ENCODE peak calls at places on chromosomes 3 and 15, in ten cellular contexts. One of them, this sample, is unnamed.

GRCh38 chr3:20760981-20761380 is 575.0 kb upstream of the SGO1 start:
- DNase-seq in H9: no peak
- DNase-seq in left colon: no peak
- DNase-seq in NCI-H1436 treated with DMSO at 0.1 percent for 48 hours: no peak
- DNase-seq in fibroblast of lung: peak
- DNase-seq in iPS DF 6.9: no peak
- DNase-seq in Panc1: no peak
- DNase-seq in mesendoderm: no peak
- DNase-seq in stimulated activated effector memory CD8-positive, alpha-beta T cell treated with anti-CD3 and anti-CD28 coated beads, Interleukin-12 subunit alpha, Interleukin-12 subunit beta, amount 100 ng/mL, for 72 hours: no peak
- DNase-seq in fibroblast of the aortic adventitia: no peak
- DNase-seq in this sample: no peak

GRCh38 chr15:64478863-64479262 is 18.5 kb downstream of the ZNF609 start:
- DNase-seq in stimulated activated effector memory CD8-positive, alpha-beta T cell treated with anti-CD3 and anti-CD28 coated beads, Interleukin-12 subunit alpha, Interleukin-12 subunit beta, amount 100 ng/mL, for 72 hours: no peak
- DNase-seq in Panc1: no peak
- DNase-seq in left colon: no peak
- DNase-seq in mesendoderm: no peak
- DNase-seq in NCI-H1436 treated with DMSO at 0.1 percent for 48 hours: no peak
- DNase-seq in H9: no peak
- DNase-seq in iPS DF 6.9: no peak
- DNase-seq in fibroblast of lung: no peak
- DNase-seq in fibroblast of the aortic adventitia: peak
- DNase-seq in this sample: no peak

GRCh38 chr3:69567026-69567767 is 172.1 kb upstream of the MITF start:
- DNase-seq in iPS DF 6.9: no peak
- DNase-seq in mesendoderm: no peak
- DNase-seq in H9: no peak
- DNase-seq in Panc1: no peak
- DNase-seq in fibroblast of lung: no peak
- DNase-seq in left colon: no peak
- DNase-seq in fibroblast of the aortic adventitia: no peak
- DNase-seq in stimulated activated effector memory CD8-positive, alpha-beta T cell treated with anti-CD3 and anti-CD28 coated beads, Interleukin-12 subunit alpha, Interleukin-12 subunit beta, amount 100 ng/mL, for 72 hours: no peak
- DNase-seq in NCI-H1436 treated with DMSO at 0.1 percent for 48 hours: no peak
- DNase-seq in this sample: no peak

GRCh38 chr3:13420051-13420816 is at the start of gene NUP210:
- DNase-seq in iPS DF 6.9: no peak
- DNase-seq in Panc1: no peak
- DNase-seq in fibroblast of the aortic adventitia: no peak
- DNase-seq in mesendoderm: peak
- DNase-seq in NCI-H1436 treated with DMSO at 0.1 percent for 48 hours: no peak
- DNase-seq in H9: peak
- DNase-seq in fibroblast of lung: no peak
- DNase-seq in stimulated activated effector memory CD8-positive, alpha-beta T cell treated with anti-CD3 and anti-CD28 coated beads, Interleukin-12 subunit alpha, Interleukin-12 subunit beta, amount 100 ng/mL, for 72 hours: no peak
- DNase-seq in left colon: peak
- DNase-seq in this sample: peak

GRCh38 chr3:151318946-151319345 is 2.3 kb upstream of the GPR87 start:
- DNase-seq in iPS DF 6.9: no peak
- DNase-seq in fibroblast of lung: no peak
- DNase-seq in NCI-H1436 treated with DMSO at 0.1 percent for 48 hours: no peak
- DNase-seq in fibroblast of the aortic adventitia: no peak
- DNase-seq in Panc1: no peak
- DNase-seq in mesendoderm: no peak
- DNase-seq in left colon: no peak
- DNase-seq in stimulated activated effector memory CD8-positive, alpha-beta T cell treated with anti-CD3 and anti-CD28 coated beads, Interleukin-12 subunit alpha, Interleukin-12 subunit beta, amount 100 ng/mL, for 72 hours: no peak
- DNase-seq in H9: no peak
- DNase-seq in this sample: no peak

GRCh38 chr15:80072285-80072684 is 12.8 kb downstream of the ZFAND6 start:
- DNase-seq in fibroblast of lung: peak
- DNase-seq in stimulated activated effector memory CD8-positive, alpha-beta T cell treated with anti-CD3 and anti-CD28 coated beads, Interleukin-12 subunit alpha, Interleukin-12 subunit beta, amount 100 ng/mL, for 72 hours: no peak
- DNase-seq in NCI-H1436 treated with DMSO at 0.1 percent for 48 hours: peak
- DNase-seq in fibroblast of the aortic adventitia: peak
- DNase-seq in left colon: no peak
- DNase-seq in iPS DF 6.9: peak
- DNase-seq in mesendoderm: peak
- DNase-seq in H9: no peak
- DNase-seq in Panc1: peak
- DNase-seq in this sample: no peak

GRCh38 chr3:182414586-182414985 is 378.7 kb upstream of the ATP11B start:
- DNase-seq in left colon: no peak
- DNase-seq in H9: no peak
- DNase-seq in NCI-H1436 treated with DMSO at 0.1 percent for 48 hours: no peak
- DNase-seq in Panc1: no peak
- DNase-seq in iPS DF 6.9: no peak
- DNase-seq in mesendoderm: no peak
- DNase-seq in fibroblast of lung: no peak
- DNase-seq in stimulated activated effector memory CD8-positive, alpha-beta T cell treated with anti-CD3 and anti-CD28 coated beads, Interleukin-12 subunit alpha, Interleukin-12 subunit beta, amount 100 ng/mL, for 72 hours: no peak
- DNase-seq in fibroblast of the aortic adventitia: no peak
- DNase-seq in this sample: no peak

GRCh38 chr3:42851228-42851834 is 24.3 kb downstream of the CYP8B1 start:
- DNase-seq in fibroblast of lung: peak
- DNase-seq in stimulated activated effector memory CD8-positive, alpha-beta T cell treated with anti-CD3 and anti-CD28 coated beads, Interleukin-12 subunit alpha, Interleukin-12 subunit beta, amount 100 ng/mL, for 72 hours: no peak
- DNase-seq in fibroblast of the aortic adventitia: no peak
- DNase-seq in Panc1: no peak
- DNase-seq in H9: peak
- DNase-seq in left colon: no peak
- DNase-seq in mesendoderm: no peak
- DNase-seq in NCI-H1436 treated with DMSO at 0.1 percent for 48 hours: no peak
- DNase-seq in iPS DF 6.9: no peak
- DNase-seq in this sample: no peak

GRCh38 chr15:33852570-33852969 is 115.7 kb upstream of the CHRM5 start:
- DNase-seq in stimulated activated effector memory CD8-positive, alpha-beta T cell treated with anti-CD3 and anti-CD28 coated beads, Interleukin-12 subunit alpha, Interleukin-12 subunit beta, amount 100 ng/mL, for 72 hours: no peak
- DNase-seq in mesendoderm: peak
- DNase-seq in fibroblast of the aortic adventitia: peak
- DNase-seq in NCI-H1436 treated with DMSO at 0.1 percent for 48 hours: no peak
- DNase-seq in H9: no peak
- DNase-seq in fibroblast of lung: peak
- DNase-seq in Panc1: no peak
- DNase-seq in iPS DF 6.9: no peak
- DNase-seq in left colon: no peak
- DNase-seq in this sample: no peak

This sample was measured in psoas muscle.